ENCODE peak calls at places on chromosome 15, in four cellular contexts. One of them, this sample, is unnamed.
A peak's percentile ranks its signal among the peaks of the same experiment; 100 is the strongest.

GRCh38 chr15:100516592-100517489 is 11.9 kb downstream of the CERS3 start:
- DNase-seq in stimulated activated CD8-positive, alpha-beta memory T cell treated with anti-CD3 and anti-CD28 coated beads, Interleukin-7, amount 100 ng/mL, for 1 hour: no peak
- DNase-seq in LoVo: no peak
- DNase-seq in RCC 7860: no peak
- DNase-seq in this sample: no peak

GRCh38 chr15:75104804-75105557 is 81.6 kb downstream of the PPCDC start:
- DNase-seq in stimulated activated CD8-positive, alpha-beta memory T cell treated with anti-CD3 and anti-CD28 coated beads, Interleukin-7, amount 100 ng/mL, for 1 hour: no peak
- DNase-seq in RCC 7860: peak; percentile 63
- DNase-seq in LoVo: peak; percentile 59
- DNase-seq in this sample: peak; percentile 84

GRCh38 chr15:63367390-63367789 is 14.3 kb downstream of the CA12 start:
- DNase-seq in RCC 7860: peak; percentile 64
- DNase-seq in stimulated activated CD8-positive, alpha-beta memory T cell treated with anti-CD3 and anti-CD28 coated beads, Interleukin-7, amount 100 ng/mL, for 1 hour: no peak
- DNase-seq in LoVo: no peak
- DNase-seq in this sample: no peak

GRCh38 chr15:56968256-56968655 is 49.8 kb downstream of the TCF12 start:
- DNase-seq in LoVo: no peak
- DNase-seq in RCC 7860: no peak
- DNase-seq in stimulated activated CD8-positive, alpha-beta memory T cell treated with anti-CD3 and anti-CD28 coated beads, Interleukin-7, amount 100 ng/mL, for 1 hour: no peak
- DNase-seq in this sample: no peak

GRCh38 chr15:90465930-90466567 is 63.7 kb upstream of the CRTC3 start:
- DNase-seq in stimulated activated CD8-positive, alpha-beta memory T cell treated with anti-CD3 and anti-CD28 coated beads, Interleukin-7, amount 100 ng/mL, for 1 hour: no peak
- DNase-seq in LoVo: no peak
- DNase-seq in RCC 7860: no peak
- DNase-seq in this sample: no peak

GRCh38 chr15:87213646-87214045 is 1042.9 kb downstream of the NTRK3 start:
- DNase-seq in RCC 7860: no peak
- DNase-seq in stimulated activated CD8-positive, alpha-beta memory T cell treated with anti-CD3 and anti-CD28 coated beads, Interleukin-7, amount 100 ng/mL, for 1 hour: no peak
- DNase-seq in LoVo: no peak
- DNase-seq in this sample: no peak

GRCh38 chr15:69081310-69082004 is 67.0 kb downstream of the NOX5 start:
- DNase-seq in LoVo: no peak
- DNase-seq in stimulated activated CD8-positive, alpha-beta memory T cell treated with anti-CD3 and anti-CD28 coated beads, Interleukin-7, amount 100 ng/mL, for 1 hour: no peak
- DNase-seq in RCC 7860: no peak
- DNase-seq in this sample: peak; percentile 14

GRCh38 chr15:40252141-40252437 is 13.2 kb downstream of the PAK6 start:
- DNase-seq in RCC 7860: no peak
- DNase-seq in stimulated activated CD8-positive, alpha-beta memory T cell treated with anti-CD3 and anti-CD28 coated beads, Interleukin-7, amount 100 ng/mL, for 1 hour: no peak
- DNase-seq in LoVo: no peak
- DNase-seq in this sample: no peak

GRCh38 chr15:39874890-39875549 is 45.0 kb downstream of the GPR176 start:
- DNase-seq in LoVo: peak; percentile 38
- DNase-seq in RCC 7860: no peak
- DNase-seq in stimulated activated CD8-positive, alpha-beta memory T cell treated with anti-CD3 and anti-CD28 coated beads, Interleukin-7, amount 100 ng/mL, for 1 hour: no peak
- DNase-seq in this sample: no peak

GRCh38 chr15:100533934-100534333 is 5.2 kb upstream of the CERS3 start:
- DNase-seq in LoVo: no peak
- DNase-seq in RCC 7860: no peak
- DNase-seq in stimulated activated CD8-positive, alpha-beta memory T cell treated with anti-CD3 and anti-CD28 coated beads, Interleukin-7, amount 100 ng/mL, for 1 hour: no peak
- DNase-seq in this sample: no peak

GRCh38 chr15:67945951-67946700 is 106.3 kb upstream of the RNU6-1 start:
- DNase-seq in RCC 7860: no peak
- DNase-seq in stimulated activated CD8-positive, alpha-beta memory T cell treated with anti-CD3 and anti-CD28 coated beads, Interleukin-7, amount 100 ng/mL, for 1 hour: no peak
- DNase-seq in LoVo: peak; percentile 34
- DNase-seq in this sample: no peak

GRCh38 chr15:28984421-28985375 is 98.9 kb downstream of the APBA2 start:
- DNase-seq in RCC 7860: no peak
- DNase-seq in stimulated activated CD8-positive, alpha-beta memory T cell treated with anti-CD3 and anti-CD28 coated beads, Interleukin-7, amount 100 ng/mL, for 1 hour: no peak
- DNase-seq in LoVo: no peak
- DNase-seq in this sample: no peak

GRCh38 chr15:56736308-56736707 is 3.0 kb upstream of the ZNF280D start:
- DNase-seq in LoVo: no peak
- DNase-seq in stimulated activated CD8-positive, alpha-beta memory T cell treated with anti-CD3 and anti-CD28 coated beads, Interleukin-7, amount 100 ng/mL, for 1 hour: no peak
- DNase-seq in RCC 7860: peak; percentile 37
- DNase-seq in this sample: no peak

GRCh38 chr15:34366271-34367043 is 539 bp downstream of the LPCAT4 start:
- DNase-seq in RCC 7860: peak; percentile 40
- DNase-seq in stimulated activated CD8-positive, alpha-beta memory T cell treated with anti-CD3 and anti-CD28 coated beads, Interleukin-7, amount 100 ng/mL, for 1 hour: no peak
- DNase-seq in LoVo: peak; percentile 69
- DNase-seq in this sample: no peak

GRCh38 chr15:92880796-92881569 is 19.1 kb upstream of the CHD2 start:
- DNase-seq in LoVo: no peak
- DNase-seq in RCC 7860: no peak
- DNase-seq in stimulated activated CD8-positive, alpha-beta memory T cell treated with anti-CD3 and anti-CD28 coated beads, Interleukin-7, amount 100 ng/mL, for 1 hour: no peak
- DNase-seq in this sample: no peak

GRCh38 chr15:74730619-74731316 is 5.4 kb upstream of the CYP1A1 start:
- DNase-seq in LoVo: no peak
- DNase-seq in RCC 7860: no peak
- DNase-seq in stimulated activated CD8-positive, alpha-beta memory T cell treated with anti-CD3 and anti-CD28 coated beads, Interleukin-7, amount 100 ng/mL, for 1 hour: no peak
- DNase-seq in this sample: no peak

GRCh38 chr15:68312701-68313204 is 35.2 kb downstream of the FEM1B start:
- DNase-seq in RCC 7860: no peak
- DNase-seq in LoVo: no peak
- DNase-seq in stimulated activated CD8-positive, alpha-beta memory T cell treated with anti-CD3 and anti-CD28 coated beads, Interleukin-7, amount 100 ng/mL, for 1 hour: no peak
- DNase-seq in this sample: peak; percentile 25

GRCh38 chr15:81216411-81216810 is 19.7 kb downstream of the IL16 start:
- DNase-seq in stimulated activated CD8-positive, alpha-beta memory T cell treated with anti-CD3 and anti-CD28 coated beads, Interleukin-7, amount 100 ng/mL, for 1 hour: no peak
- DNase-seq in RCC 7860: no peak
- DNase-seq in LoVo: no peak
- DNase-seq in this sample: no peak

GRCh38 chr15:51366911-51367310 is 25.5 kb downstream of the GLDN start:
- DNase-seq in RCC 7860: no peak
- DNase-seq in stimulated activated CD8-positive, alpha-beta memory T cell treated with anti-CD3 and anti-CD28 coated beads, Interleukin-7, amount 100 ng/mL, for 1 hour: no peak
- DNase-seq in LoVo: peak; percentile 74
- DNase-seq in this sample: no peak

GRCh38 chr15:77739591-77740378 is 107.1 kb upstream of the LINGO1 start:
- DNase-seq in RCC 7860: no peak
- DNase-seq in LoVo: no peak
- DNase-seq in stimulated activated CD8-positive, alpha-beta memory T cell treated with anti-CD3 and anti-CD28 coated beads, Interleukin-7, amount 100 ng/mL, for 1 hour: no peak
- DNase-seq in this sample: no peak

GRCh38 chr15:49843725-49844124 is 222.9 kb downstream of the DTWD1 start:
- DNase-seq in RCC 7860: peak; percentile 39
- DNase-seq in LoVo: no peak
- DNase-seq in stimulated activated CD8-positive, alpha-beta memory T cell treated with anti-CD3 and anti-CD28 coated beads, Interleukin-7, amount 100 ng/mL, for 1 hour: no peak
- DNase-seq in this sample: peak; percentile 47

GRCh38 chr15:35252351-35252865 is 167.3 kb upstream of the NANOGP8 start:
- DNase-seq in stimulated activated CD8-positive, alpha-beta memory T cell treated with anti-CD3 and anti-CD28 coated beads, Interleukin-7, amount 100 ng/mL, for 1 hour: no peak
- DNase-seq in RCC 7860: no peak
- DNase-seq in LoVo: no peak
- DNase-seq in this sample: no peak

GRCh38 chr15:53665930-53666329 is 93.5 kb downstream of the WDR72 start:
- DNase-seq in LoVo: no peak
- DNase-seq in RCC 7860: no peak
- DNase-seq in stimulated activated CD8-positive, alpha-beta memory T cell treated with anti-CD3 and anti-CD28 coated beads, Interleukin-7, amount 100 ng/mL, for 1 hour: no peak
- DNase-seq in this sample: no peak

GRCh38 chr15:33191641-33192040 is 2.9 kb downstream of the FMN1 start:
- DNase-seq in RCC 7860: no peak
- DNase-seq in stimulated activated CD8-positive, alpha-beta memory T cell treated with anti-CD3 and anti-CD28 coated beads, Interleukin-7, amount 100 ng/mL, for 1 hour: no peak
- DNase-seq in LoVo: no peak
- DNase-seq in this sample: no peak

GRCh38 chr15:96341465-96342142 is 11.1 kb downstream of the NR2F2 start:
- DNase-seq in LoVo: no peak
- DNase-seq in stimulated activated CD8-positive, alpha-beta memory T cell treated with anti-CD3 and anti-CD28 coated beads, Interleukin-7, amount 100 ng/mL, for 1 hour: no peak
- DNase-seq in RCC 7860: no peak
- DNase-seq in this sample: no peak

GRCh38 chr15:63126726-63127125 is 5.1 kb downstream of the LACTB start:
- DNase-seq in RCC 7860: no peak
- DNase-seq in LoVo: no peak
- DNase-seq in stimulated activated CD8-positive, alpha-beta memory T cell treated with anti-CD3 and anti-CD28 coated beads, Interleukin-7, amount 100 ng/mL, for 1 hour: no peak
- DNase-seq in this sample: no peak

GRCh38 chr15:51621917-51622268 is 678 bp downstream of the DMXL2 start:
- DNase-seq in RCC 7860: peak; percentile 45
- DNase-seq in LoVo: peak; percentile 50
- DNase-seq in stimulated activated CD8-positive, alpha-beta memory T cell treated with anti-CD3 and anti-CD28 coated beads, Interleukin-7, amount 100 ng/mL, for 1 hour: no peak
- DNase-seq in this sample: peak; percentile 20

GRCh38 chr15:45157974-45158373 is 28.2 kb downstream of the DUOX1 start:
- DNase-seq in RCC 7860: no peak
- DNase-seq in stimulated activated CD8-positive, alpha-beta memory T cell treated with anti-CD3 and anti-CD28 coated beads, Interleukin-7, amount 100 ng/mL, for 1 hour: no peak
- DNase-seq in LoVo: no peak
- DNase-seq in this sample: peak; percentile 44

GRCh38 chr15:67172172-67172571 is 82.3 kb downstream of the AAGAB start:
- DNase-seq in RCC 7860: no peak
- DNase-seq in stimulated activated CD8-positive, alpha-beta memory T cell treated with anti-CD3 and anti-CD28 coated beads, Interleukin-7, amount 100 ng/mL, for 1 hour: no peak
- DNase-seq in LoVo: no peak
- DNase-seq in this sample: no peak

GRCh38 chr15:29936353-29937049 is 114.2 kb upstream of the TJP1 start:
- DNase-seq in stimulated activated CD8-positive, alpha-beta memory T cell treated with anti-CD3 and anti-CD28 coated beads, Interleukin-7, amount 100 ng/mL, for 1 hour: no peak
- DNase-seq in LoVo: no peak
- DNase-seq in RCC 7860: no peak
- DNase-seq in this sample: no peak

GRCh38 chr15:40364259-40364658 is 6.2 kb downstream of the DISP2 start:
- DNase-seq in LoVo: no peak
- DNase-seq in RCC 7860: no peak
- DNase-seq in stimulated activated CD8-positive, alpha-beta memory T cell treated with anti-CD3 and anti-CD28 coated beads, Interleukin-7, amount 100 ng/mL, for 1 hour: no peak
- DNase-seq in this sample: no peak

GRCh38 chr15:91099616-91100560 is at the start of gene SV2B:
- DNase-seq in stimulated activated CD8-positive, alpha-beta memory T cell treated with anti-CD3 and anti-CD28 coated beads, Interleukin-7, amount 100 ng/mL, for 1 hour: no peak
- DNase-seq in RCC 7860: no peak
- DNase-seq in LoVo: no peak
- DNase-seq in this sample: peak; percentile 17

This sample was measured in skeletal muscle cell.